ENCODE peak calls at places on chromosomes 2 and 18, in five cellular contexts. One of them, this sample, is unnamed.
A peak's percentile ranks its signal among the peaks of the same experiment; 100 is the strongest.

GRCh38 chr18:54815086-54815485 is 13.2 kb upstream of the RAB27B start:
- DNase-seq in mucosa of descending colon: no peak
- DNase-seq in IMR-90: no peak
- DNase-seq in RWPE1: no peak
- DNase-seq in GM12865: no peak
- DNase-seq in this sample: no peak

GRCh38 chr2:132620115-132620514 is 49.9 kb downstream of the LYPD1 start:
- DNase-seq in mucosa of descending colon: no peak
- DNase-seq in IMR-90: peak; percentile 34
- DNase-seq in RWPE1: no peak
- DNase-seq in GM12865: no peak
- DNase-seq in this sample: no peak

GRCh38 chr2:23385351-23385747 is 370 bp downstream of the KLHL29 start:
- DNase-seq in mucosa of descending colon: peak; percentile 61
- DNase-seq in IMR-90: peak; percentile 36
- DNase-seq in RWPE1: peak; percentile 52
- DNase-seq in GM12865: peak; percentile 26
- DNase-seq in this sample: no peak

GRCh38 chr2:29921560-29921915 is at the start of gene ALK:
- DNase-seq in mucosa of descending colon: peak; percentile 79
- DNase-seq in IMR-90: peak; percentile 59
- DNase-seq in RWPE1: peak; percentile 96
- DNase-seq in GM12865: peak; percentile 64
- DNase-seq in this sample: no peak

GRCh38 chr2:238423561-238424312 is 3.0 kb upstream of the ASB1 start:
- DNase-seq in mucosa of descending colon: no peak
- DNase-seq in IMR-90: peak; percentile 53
- DNase-seq in RWPE1: no peak
- DNase-seq in GM12865: no peak
- DNase-seq in this sample: no peak

GRCh38 chr2:37802899-37803379 is 122.1 kb upstream of the RMDN2 start:
- DNase-seq in mucosa of descending colon: no peak
- DNase-seq in IMR-90: peak; percentile 99
- DNase-seq in RWPE1: peak; percentile 84
- DNase-seq in GM12865: no peak
- DNase-seq in this sample: no peak

GRCh38 chr2:207167129-207167923 is 1.6 kb upstream of the KLF7 start:
- DNase-seq in mucosa of descending colon: no peak
- DNase-seq in IMR-90: peak; percentile 72
- DNase-seq in RWPE1: no peak
- DNase-seq in GM12865: peak; percentile 59
- DNase-seq in this sample: no peak

GRCh38 chr18:58315739-58316215 is 271.8 kb downstream of the NEDD4L start:
- DNase-seq in mucosa of descending colon: peak; percentile 65
- DNase-seq in IMR-90: no peak
- DNase-seq in RWPE1: peak; percentile 8
- DNase-seq in GM12865: no peak
- DNase-seq in this sample: no peak

GRCh38 chr2:235350234-235350633 is 143.6 kb upstream of the AGAP1 start:
- DNase-seq in mucosa of descending colon: no peak
- DNase-seq in IMR-90: no peak
- DNase-seq in RWPE1: no peak
- DNase-seq in GM12865: no peak
- DNase-seq in this sample: no peak

GRCh38 chr2:224594840-224595239 is 9.7 kb upstream of the CUL3 start:
- DNase-seq in mucosa of descending colon: no peak
- DNase-seq in IMR-90: peak; percentile 18
- DNase-seq in RWPE1: peak; percentile 15
- DNase-seq in GM12865: no peak
- DNase-seq in this sample: no peak

GRCh38 chr2:215728504-215729065 is 284.8 kb downstream of the MREG start:
- DNase-seq in mucosa of descending colon: no peak
- DNase-seq in IMR-90: peak; percentile 95
- DNase-seq in RWPE1: peak; percentile 28
- DNase-seq in GM12865: peak; percentile 29
- DNase-seq in this sample: no peak

GRCh38 chr18:67367540-67367939 is 149.0 kb downstream of the DSEL start:
- DNase-seq in mucosa of descending colon: no peak
- DNase-seq in IMR-90: peak; percentile 38
- DNase-seq in RWPE1: no peak
- DNase-seq in GM12865: no peak
- DNase-seq in this sample: no peak

GRCh38 chr2:49426991-49427390 is 272.7 kb upstream of the FSHR start:
- DNase-seq in mucosa of descending colon: no peak
- DNase-seq in IMR-90: no peak
- DNase-seq in RWPE1: no peak
- DNase-seq in GM12865: no peak
- DNase-seq in this sample: no peak

DNA sequence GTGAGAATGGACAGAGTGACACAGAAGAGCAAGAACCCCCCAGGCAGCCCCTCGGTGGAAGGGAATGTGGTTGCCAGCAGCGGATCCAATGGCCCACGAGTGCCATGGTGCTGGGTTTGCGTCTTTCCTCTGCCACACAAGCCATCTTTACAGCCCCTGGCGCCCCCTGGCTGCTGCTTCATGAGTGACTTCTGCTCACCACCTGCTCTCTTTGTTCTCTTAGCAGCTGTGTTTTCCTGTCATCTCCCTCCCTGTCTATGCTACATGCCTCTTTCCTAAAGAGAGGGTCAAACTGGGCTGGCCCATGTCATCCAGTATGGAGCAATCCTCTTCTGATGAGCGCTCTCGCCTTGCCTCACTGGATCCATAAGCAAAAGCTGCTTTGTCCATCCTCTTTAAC is 300.0 kb upstream of the SMIM21 start:
- DNase-seq in mucosa of descending colon: peak; percentile 43
- DNase-seq in IMR-90: peak; percentile 30
- DNase-seq in RWPE1: peak; percentile 1
- DNase-seq in GM12865: peak; percentile 37
- DNase-seq in this sample: no peak
- TF ChIP-seq CTCF in mucosa of descending colon: no peak
- TF ChIP-seq CTCF in IMR-90: peak; percentile 48
- TF ChIP-seq CTCF in RWPE1: peak; percentile 18
- TF ChIP-seq CTCF in GM12865: peak; percentile 54
- TF ChIP-seq CTCF in this sample: no peak

DNA sequence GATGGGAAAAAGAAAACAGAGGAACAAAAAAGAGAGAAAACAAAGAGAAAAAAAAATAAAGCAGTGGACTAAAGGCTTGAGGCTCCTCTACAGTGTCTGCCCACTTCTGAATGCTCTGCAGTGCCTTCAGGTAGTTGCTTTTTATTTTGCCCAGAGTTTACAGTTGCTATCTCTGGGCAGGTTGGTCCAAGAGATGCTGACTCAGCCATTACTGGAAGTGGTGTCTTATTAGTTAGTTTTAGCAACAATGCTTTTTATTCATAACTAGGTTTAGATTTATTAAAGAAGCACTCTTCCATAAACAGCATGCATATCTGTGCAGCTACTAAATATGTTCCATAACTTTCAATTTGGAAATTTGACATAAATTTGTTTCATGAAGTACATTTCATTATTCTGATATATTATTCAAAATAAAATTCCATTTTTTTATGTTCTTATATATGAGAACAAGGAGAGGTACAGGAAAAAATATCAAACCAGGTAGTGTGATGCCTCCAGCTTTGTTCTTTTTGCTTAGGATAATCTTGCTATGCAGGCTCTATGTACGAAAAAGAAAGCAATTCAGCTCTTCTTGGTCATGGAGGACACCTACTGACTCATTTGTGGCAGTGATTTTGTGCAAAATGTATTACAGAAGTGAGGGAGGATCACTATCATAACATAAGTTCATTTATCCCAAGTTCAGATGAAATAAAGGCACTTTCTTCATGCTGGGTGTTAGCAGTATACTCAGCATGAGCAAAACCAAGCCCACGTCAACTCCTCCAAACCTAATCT is 69.5 kb downstream of the RPIA start:
- DNase-seq in mucosa of descending colon: no peak
- DNase-seq in IMR-90: no peak
- DNase-seq in RWPE1: no peak
- DNase-seq in GM12865: no peak
- DNase-seq in this sample: no peak
- TF ChIP-seq CTCF in mucosa of descending colon: no peak
- TF ChIP-seq CTCF in IMR-90: no peak
- TF ChIP-seq CTCF in RWPE1: no peak
- TF ChIP-seq CTCF in GM12865: no peak
- TF ChIP-seq CTCF in this sample: no peak

GRCh38 chr2:227374158-227374557 is 4.9 kb downstream of the TM4SF20 start:
- DNase-seq in mucosa of descending colon: no peak
- DNase-seq in IMR-90: peak; percentile 57
- DNase-seq in RWPE1: no peak
- DNase-seq in GM12865: peak; percentile 47
- DNase-seq in this sample: no peak

GRCh38 chr2:227376911-227377396 is 2.2 kb downstream of the TM4SF20 start:
- DNase-seq in mucosa of descending colon: no peak
- DNase-seq in IMR-90: peak; percentile 35
- DNase-seq in RWPE1: no peak
- DNase-seq in GM12865: peak; percentile 12
- DNase-seq in this sample: no peak

GRCh38 chr2:227378371-227378782 is 729 bp downstream of the TM4SF20 start:
- DNase-seq in mucosa of descending colon: no peak
- DNase-seq in IMR-90: peak; percentile 45
- DNase-seq in RWPE1: peak; percentile 58
- DNase-seq in GM12865: no peak
- DNase-seq in this sample: no peak

GRCh38 chr2:227379095-227379494 is at the start of gene TM4SF20:
- DNase-seq in mucosa of descending colon: no peak
- DNase-seq in IMR-90: no peak
- DNase-seq in RWPE1: no peak
- DNase-seq in GM12865: no peak
- DNase-seq in this sample: no peak

GRCh38 chr2:227377461-227378351 is 1.4 kb downstream of the TM4SF20 start:
- DNase-seq in mucosa of descending colon: no peak
- DNase-seq in IMR-90: no peak
- DNase-seq in RWPE1: no peak
- DNase-seq in GM12865: peak; percentile 26
- DNase-seq in this sample: no peak
- TF ChIP-seq CTCF in mucosa of descending colon: no peak
- TF ChIP-seq CTCF in IMR-90: peak; percentile 8
- TF ChIP-seq CTCF in RWPE1: no peak
- TF ChIP-seq CTCF in GM12865: peak; percentile 26
- TF ChIP-seq CTCF in this sample: no peak

GRCh38 chr2:20638014-20638413 is 12.9 kb downstream of the HS1BP3 start:
- DNase-seq in mucosa of descending colon: no peak
- DNase-seq in IMR-90: no peak
- DNase-seq in RWPE1: no peak
- DNase-seq in GM12865: no peak
- DNase-seq in this sample: no peak
- TF ChIP-seq CTCF in mucosa of descending colon: no peak
- TF ChIP-seq CTCF in IMR-90: no peak
- TF ChIP-seq CTCF in RWPE1: no peak
- TF ChIP-seq CTCF in GM12865: no peak
- TF ChIP-seq CTCF in this sample: no peak

GRCh38 chr2:106358081-106358480 is 110.1 kb downstream of the RGPD3 start:
- DNase-seq in mucosa of descending colon: no peak
- DNase-seq in IMR-90: no peak
- DNase-seq in RWPE1: no peak
- DNase-seq in GM12865: peak; percentile 81
- DNase-seq in this sample: no peak

GRCh38 chr2:106359512-106359911 is 108.7 kb downstream of the RGPD3 start:
- DNase-seq in mucosa of descending colon: no peak
- DNase-seq in IMR-90: no peak
- DNase-seq in RWPE1: no peak
- DNase-seq in GM12865: no peak
- DNase-seq in this sample: no peak

GRCh38 chr2:106350980-106351379 is 117.2 kb downstream of the RGPD3 start:
- DNase-seq in mucosa of descending colon: no peak
- DNase-seq in IMR-90: no peak
- DNase-seq in RWPE1: no peak
- DNase-seq in GM12865: no peak
- DNase-seq in this sample: no peak

GRCh38 chr2:106356291-106356690 is 111.9 kb downstream of the RGPD3 start:
- DNase-seq in mucosa of descending colon: no peak
- DNase-seq in IMR-90: no peak
- DNase-seq in RWPE1: no peak
- DNase-seq in GM12865: peak; percentile 38
- DNase-seq in this sample: no peak
- TF ChIP-seq CTCF in mucosa of descending colon: no peak
- TF ChIP-seq CTCF in IMR-90: no peak
- TF ChIP-seq CTCF in RWPE1: no peak
- TF ChIP-seq CTCF in GM12865: no peak
- TF ChIP-seq CTCF in this sample: no peak

DNA sequence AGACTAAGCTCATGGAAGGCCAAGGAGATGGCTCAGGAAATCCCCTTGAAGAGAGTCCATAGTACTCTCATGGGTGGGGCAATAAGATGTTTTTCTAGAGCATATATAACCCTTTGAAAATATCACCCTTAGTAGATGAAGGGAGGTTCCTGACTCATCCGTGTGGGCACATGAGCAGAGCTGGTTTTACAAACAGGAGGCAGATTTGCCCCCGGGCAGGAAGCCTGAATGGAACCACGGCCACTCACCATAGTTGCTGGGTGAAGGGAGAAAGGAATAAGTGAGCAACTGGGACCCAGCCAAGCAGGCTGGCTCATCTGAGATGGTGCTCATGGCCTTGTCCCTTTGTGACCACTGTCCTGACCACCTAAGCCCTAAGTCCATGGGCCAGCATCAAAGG is 29.0 kb upstream of the MAPRE3 start:
- DNase-seq in mucosa of descending colon: no peak
- DNase-seq in IMR-90: no peak
- DNase-seq in RWPE1: peak; percentile 62
- DNase-seq in GM12865: no peak
- DNase-seq in this sample: no peak
- TF ChIP-seq CTCF in mucosa of descending colon: no peak
- TF ChIP-seq CTCF in IMR-90: no peak
- TF ChIP-seq CTCF in RWPE1: no peak
- TF ChIP-seq CTCF in GM12865: no peak
- TF ChIP-seq CTCF in this sample: no peak

GRCh38 chr2:26654061-26654340 is 12.8 kb upstream of the CIB4 start:
- DNase-seq in mucosa of descending colon: no peak
- DNase-seq in IMR-90: no peak
- DNase-seq in RWPE1: no peak
- DNase-seq in GM12865: no peak
- DNase-seq in this sample: no peak

GRCh38 chr2:26658691-26659346 is 17.7 kb upstream of the CIB4 start:
- DNase-seq in mucosa of descending colon: no peak
- DNase-seq in IMR-90: no peak
- DNase-seq in RWPE1: no peak
- DNase-seq in GM12865: no peak
- DNase-seq in this sample: no peak

GRCh38 chr2:26655611-26656195 is 14.5 kb upstream of the CIB4 start:
- DNase-seq in mucosa of descending colon: no peak
- DNase-seq in IMR-90: no peak
- DNase-seq in RWPE1: no peak
- DNase-seq in GM12865: no peak
- DNase-seq in this sample: no peak

GRCh38 chr2:26660363-26660962 is 19.3 kb upstream of the CIB4 start:
- DNase-seq in mucosa of descending colon: no peak
- DNase-seq in IMR-90: no peak
- DNase-seq in RWPE1: no peak
- DNase-seq in GM12865: no peak
- DNase-seq in this sample: no peak

GRCh38 chr2:26657265-26657664 is 16.1 kb upstream of the CIB4 start:
- DNase-seq in mucosa of descending colon: no peak
- DNase-seq in IMR-90: no peak
- DNase-seq in RWPE1: no peak
- DNase-seq in GM12865: no peak
- DNase-seq in this sample: no peak
- TF ChIP-seq CTCF in mucosa of descending colon: no peak
- TF ChIP-seq CTCF in IMR-90: no peak
- TF ChIP-seq CTCF in RWPE1: no peak
- TF ChIP-seq CTCF in GM12865: no peak
- TF ChIP-seq CTCF in this sample: no peak

This sample was measured in natural killer cell.